ENCODE peak calls at places on chromosomes 4 and X, in nine cellular contexts. B, Z, G, R, L, D, W, U and N are unnamed samples.

GRCh38 chrX:139192386-139192961 is 338.1 kb upstream of the F9 start:
- DNase-seq in R (no peak), L (no peak), D (no peak), B (no peak), G (peak; percentile 52), W (no peak), Z (no peak), U (no peak), N (no peak)

GRCh38 chrX:39850630-39851152 is 247.1 kb downstream of the BCOR start:
- DNase-seq in Z (peak; percentile 54), D (no peak), L (no peak), B (peak; percentile 33), W (no peak), U (no peak), G (peak; percentile 31), R (no peak), N (no peak)

GRCh38 chr4:37770016-37770415 is 56.5 kb upstream of the PGM2 start:
- DNase-seq in R (no peak), W (no peak), B (peak; percentile 53), G (peak; percentile 89), D (no peak), L (no peak), Z (peak; percentile 85), U (no peak), N (no peak)

GRCh38 chr4:4384837-4385236 is 2.1 kb upstream of the NSG1 start:
- DNase-seq in D (no peak), W (no peak), U (no peak), R (no peak), G (no peak), L (no peak), Z (peak; percentile 40), B (no peak), N (no peak)

GRCh38 chr4:167021545-167022155 is 212.6 kb downstream of the SPOCK3 start:
- DNase-seq in D (peak; percentile 39), R (peak; percentile 66), L (peak; percentile 31), W (peak; percentile 17), U (no peak), Z (peak; percentile 80), G (peak; percentile 12), B (peak; percentile 77), N (peak; percentile 70)

GRCh38 chr4:67550491-67551256 is 5.4 kb upstream of the CENPC start:
- DNase-seq in D (no peak), L (no peak), R (no peak), W (no peak), Z (no peak), B (no peak), U (no peak), G (no peak), N (no peak)

GRCh38 chr4:121898150-121898549 is 27.9 kb upstream of the BBS7 start:
- DNase-seq in G (no peak), L (no peak), W (no peak), Z (no peak), B (no peak), R (no peak), U (no peak), D (no peak), N (no peak)

GRCh38 chrX:16785247-16786138 is 773 bp upstream of the TXLNG start:
- DNase-seq in U (no peak), D (peak; percentile 45), R (peak; percentile 69), W (no peak), G (no peak), L (peak; percentile 46), B (no peak), Z (no peak), N (peak; percentile 40)

GRCh38 chrX:148658115-148658725 is 157.8 kb downstream of the AFF2 start:
- DNase-seq in D (no peak), W (no peak), B (no peak), L (no peak), Z (peak; percentile 19), U (no peak), G (no peak), R (no peak), N (no peak)

GRCh38 chr4:1608196-1608820 is 75.8 kb downstream of the FAM53A start:
- DNase-seq in W (no peak), Z (no peak), G (no peak), B (no peak), U (no peak), L (no peak), R (peak; percentile 48), D (no peak), N (no peak)

GRCh38 chrX:74422576-74423288 is 1.4 kb downstream of the SLC16A2 start:
- DNase-seq in G (peak; percentile 54), Z (peak; percentile 78), R (peak; percentile 90), U (peak; percentile 6), L (peak; percentile 71), B (peak; percentile 59), W (peak; percentile 51), D (no peak), N (peak; percentile 72)

GRCh38 chr4:28772796-28773195 is 1912.2 kb downstream of the STIM2 start:
- DNase-seq in R (no peak), D (no peak), U (no peak), L (no peak), W (no peak), B (no peak), Z (no peak), G (no peak), N (no peak)

GRCh38 chrX:51496501-51497291 is at the start of gene NUDT11:
- DNase-seq in L (peak; percentile 78), R (peak; percentile 78), B (peak; percentile 58), G (peak; percentile 54), W (peak; percentile 16), D (peak; percentile 26), Z (peak; percentile 80), U (peak; percentile 36), N (peak; percentile 80)

GRCh38 chrX:137166591-137166990 is 132.8 kb upstream of the GPR101 start:
- DNase-seq in B (no peak), L (no peak), Z (no peak), W (no peak), D (no peak), G (no peak), U (no peak), R (no peak), N (no peak)

GRCh38 chr4:84530449-84530848 is 31.4 kb upstream of the NKX6-1 start:
- DNase-seq in G (peak; percentile 19), L (no peak), R (no peak), Z (peak; percentile 56), W (no peak), U (no peak), D (no peak), B (peak; percentile 5), N (no peak)

GRCh38 chr4:23368081-23368697 is 521.7 kb downstream of the PPARGC1A start:
- DNase-seq in G (no peak), Z (peak; percentile 7), B (peak; percentile 8), U (no peak), L (no peak), D (no peak), R (no peak), W (peak; percentile 44), N (no peak)

GRCh38 chrX:124860736-124861135 is 458.9 kb upstream of the TEX13C start:
- DNase-seq in U (no peak), R (no peak), L (no peak), B (no peak), G (no peak), Z (no peak), D (no peak), W (no peak), N (no peak)

GRCh38 chrX:124862304-124862703 is 457.4 kb upstream of the TEX13C start:
- DNase-seq in W (no peak), L (no peak), B (no peak), R (no peak), D (no peak), Z (no peak), G (no peak), U (no peak), N (no peak)

DNA sequence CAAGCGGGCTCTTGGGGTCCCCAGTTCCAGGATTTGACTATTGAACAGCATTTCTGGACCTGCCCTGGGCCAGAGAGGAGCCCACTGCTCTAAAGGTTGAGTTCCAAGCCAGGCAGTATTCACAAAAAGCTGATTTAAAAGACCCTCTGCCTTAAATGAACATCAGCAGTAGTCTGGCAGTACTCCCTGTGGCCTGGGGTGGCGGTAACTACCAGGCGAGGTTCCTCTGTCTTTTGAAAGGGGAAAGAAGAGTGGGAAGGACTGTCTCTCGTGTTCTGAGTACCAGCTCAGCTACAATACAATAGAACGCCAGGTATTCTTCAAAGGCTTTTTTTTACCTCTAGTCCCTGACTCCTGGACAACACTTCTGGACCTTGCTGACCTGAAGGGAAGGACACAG is 456.4 kb upstream of the TEX13C start:
- DNase-seq in G (no peak), R (no peak), B (no peak), Z (no peak), D (no peak), W (no peak), L (no peak), U (no peak), N (no peak)
- TF ChIP-seq CTCF in G (no peak), R (no peak), B (no peak), Z (no peak), D (no peak), W (no peak), L (no peak), U (no peak), N (no peak)

GRCh38 chr4:7762376-7763040 is 177.2 kb downstream of the AFAP1 start:
- DNase-seq in L (no peak), U (no peak), D (no peak), R (no peak), Z (no peak), B (no peak), G (no peak), W (no peak), N (no peak)
- H3K4me1 ChIP-seq in L (peaks cover 2% of the 10 kb centered on the region), U (no peaks in the 10 kb centered on the region), D (no peaks in the 10 kb centered on the region), R (peaks cover 21% of the 10 kb centered on the region), Z (no peaks in the 10 kb centered on the region), B (no peaks in the 10 kb centered on the region), G (peaks cover 14% of the 10 kb centered on the region), W (no peaks in the 10 kb centered on the region), N (no peaks in the 10 kb centered on the region)

GRCh38 chr4:99617374-99617773 is 40.3 kb downstream of the C4orf54 start:
- DNase-seq in U (no peak), L (no peak), B (peak; percentile 1), R (no peak), W (no peak), Z (no peak), D (no peak), G (no peak), N (no peak)

GRCh38 chr4:99614491-99614890 is 39.9 kb downstream of the MTTP start:
- DNase-seq in L (no peak), G (no peak), R (no peak), D (no peak), Z (no peak), W (no peak), U (no peak), B (no peak), N (no peak)

GRCh38 chr4:99612704-99613103 is 38.1 kb downstream of the MTTP start:
- DNase-seq in W (no peak), Z (no peak), B (no peak), R (no peak), U (no peak), L (no peak), D (no peak), G (no peak), N (peak; percentile 28)

GRCh38 chr4:99612281-99612680 is 37.7 kb downstream of the MTTP start:
- DNase-seq in Z (no peak), B (no peak), L (no peak), D (no peak), U (no peak), G (no peak), R (no peak), W (no peak), N (no peak)

GRCh38 chr4:99615210-99615834 is 40.7 kb downstream of the MTTP start:
- DNase-seq in B (no peak), U (no peak), D (no peak), R (peak; percentile 57), W (peak; percentile 23), L (no peak), G (no peak), Z (no peak), N (no peak)
- TF ChIP-seq CTCF in B (no peak), U (peak; percentile 6), D (no peak), R (no peak), W (no peak), L (no peak), G (no peak), Z (no peak), N (no peak)

GRCh38 chrX:153882086-153882498 is 3.9 kb downstream of the L1CAM start:
- DNase-seq in R (peak; percentile 77), L (no peak), U (peak; percentile 15), D (no peak), G (no peak), B (no peak), Z (no peak), W (no peak), N (no peak)
- H3K4me1 ChIP-seq in R (peaks cover 7% of the 10 kb centered on the region), L (no peaks in the 10 kb centered on the region), U (no peaks in the 10 kb centered on the region), D (no peaks in the 10 kb centered on the region), G (peaks cover 5% of the 10 kb centered on the region), B (no peaks in the 10 kb centered on the region), Z (no peaks in the 10 kb centered on the region), W (peaks cover 4% of the 10 kb centered on the region), N (no peaks in the 10 kb centered on the region)